ENCODE peak calls at places on chromosomes 1 and 21, in four cellular contexts. H is K562, N is GM12891, X is GM12878. O is an unnamed sample.

GRCh38 chr1:59565611-59566410 is 248.9 kb upstream of the HOOK1 start:
- DNase-seq in H (no peak), N (no peak), X (no peak), O (no peak)

GRCh38 chr1:30511563-30512252 is 211.7 kb downstream of the MATN1 start:
- DNase-seq in H (no peak), N (no peak), X (no peak), O (no peak)

GRCh38 chr1:207495816-207496792 is at the start of gene CR1:
- DNase-seq in H (peak; percentile 27), N (peak; percentile 31), X (no peak), O (peak; percentile 43)

GRCh38 chr1:163090321-163090945 is 21.3 kb downstream of the RGS4 start:
- DNase-seq in H (no peak), N (no peak), X (no peak), O (no peak)

GRCh38 chr1:5815716-5816115 is 176.5 kb downstream of the NPHP4 start:
- DNase-seq in H (no peak), N (no peak), X (no peak), O (no peak)

GRCh38 chr21:31158789-31159581 is 120.7 kb upstream of the KRTAP19-8 start:
- DNase-seq in H (no peak), N (no peak), X (no peak), O (peak; percentile 11)

GRCh38 chr1:77832889-77833288 is 53.4 kb downstream of the MIGA1 start:
- DNase-seq in H (peak; percentile 38), N (no peak), X (no peak), O (no peak)

GRCh38 chr1:174800221-174800791 is 199.4 kb upstream of the CACYBP start:
- DNase-seq in H (no peak), N (no peak), X (no peak), O (no peak)

GRCh38 chr1:212593696-212594335 is 14.7 kb upstream of the ATF3 start:
- DNase-seq in H (no peak), N (no peak), X (no peak), O (no peak)

GRCh38 chr1:11070876-11071275 is 11.1 kb upstream of the SRM start:
- DNase-seq in H (no peak), N (no peak), X (no peak), O (no peak)

GRCh38 chr1:29344336-29344735 is 108.0 kb downstream of the PTPRU start:
- DNase-seq in H (no peak), N (no peak), X (no peak), O (no peak)

GRCh38 chr1:182629674-182630073 is 25.5 kb upstream of the RGS16 start:
- DNase-seq in H (no peak), N (no peak), X (no peak), O (no peak)

GRCh38 chr1:206674745-206675175 is 9.9 kb upstream of the MAPKAPK2 start:
- DNase-seq in H (no peak), N (no peak), X (no peak), O (no peak)

GRCh38 chr1:167532375-167532774 is 14.0 kb upstream of the CD247 start:
- DNase-seq in H (no peak), N (no peak), X (no peak), O (no peak)

GRCh38 chr1:147389532-147390184 is 147.2 kb downstream of the CHD1L start:
- DNase-seq in H (peak; percentile 66), N (peak; percentile 32), X (no peak), O (peak; percentile 7)

GRCh38 chr1:66549017-66549416 is 15.1 kb downstream of the SGIP1 start:
- DNase-seq in H (no peak), N (no peak), X (no peak), O (no peak)

GRCh38 chr1:93080424-93080823 is 1.3 kb downstream of the MTF2 start:
- DNase-seq in H (peak; percentile 68), N (peak; percentile 15), X (peak; percentile 51), O (peak; percentile 21)

GRCh38 chr1:115476616-115477015 is 138.6 kb upstream of the NGF start:
- DNase-seq in H (peak; percentile 5), N (no peak), X (no peak), O (no peak)

GRCh38 chr1:23590058-23590783 is 30.9 kb upstream of the ID3 start:
- DNase-seq in H (peak; percentile 23), N (no peak), X (no peak), O (no peak)

GRCh38 chr1:50969611-50970507 is at the start of gene CDKN2C:
- DNase-seq in H (peak; percentile 89), N (peak; percentile 18), X (no peak), O (peak; percentile 75)

GRCh38 chr1:110171134-110171733 is 20.9 kb downstream of the SLC6A17 start:
- DNase-seq in H (no peak), N (no peak), X (no peak), O (no peak)

GRCh38 chr1:110172001-110172400 is 21.7 kb downstream of the SLC6A17 start:
- DNase-seq in H (no peak), N (no peak), X (no peak), O (no peak)

GRCh38 chr1:110173466-110174117 is 23.3 kb downstream of the SLC6A17 start:
- DNase-seq in H (no peak), N (no peak), X (no peak), O (no peak)

GRCh38 chr1:110166861-110167260 is 16.6 kb downstream of the SLC6A17 start:
- DNase-seq in H (no peak), N (no peak), X (no peak), O (no peak)

GRCh38 chr1:110170726-110171125 is 20.4 kb downstream of the SLC6A17 start:
- DNase-seq in H (no peak), N (no peak), X (no peak), O (no peak)
- TF ChIP-seq SPI1 in H (no peak), N (no peak), X (no peak), O (no peak)

DNA sequence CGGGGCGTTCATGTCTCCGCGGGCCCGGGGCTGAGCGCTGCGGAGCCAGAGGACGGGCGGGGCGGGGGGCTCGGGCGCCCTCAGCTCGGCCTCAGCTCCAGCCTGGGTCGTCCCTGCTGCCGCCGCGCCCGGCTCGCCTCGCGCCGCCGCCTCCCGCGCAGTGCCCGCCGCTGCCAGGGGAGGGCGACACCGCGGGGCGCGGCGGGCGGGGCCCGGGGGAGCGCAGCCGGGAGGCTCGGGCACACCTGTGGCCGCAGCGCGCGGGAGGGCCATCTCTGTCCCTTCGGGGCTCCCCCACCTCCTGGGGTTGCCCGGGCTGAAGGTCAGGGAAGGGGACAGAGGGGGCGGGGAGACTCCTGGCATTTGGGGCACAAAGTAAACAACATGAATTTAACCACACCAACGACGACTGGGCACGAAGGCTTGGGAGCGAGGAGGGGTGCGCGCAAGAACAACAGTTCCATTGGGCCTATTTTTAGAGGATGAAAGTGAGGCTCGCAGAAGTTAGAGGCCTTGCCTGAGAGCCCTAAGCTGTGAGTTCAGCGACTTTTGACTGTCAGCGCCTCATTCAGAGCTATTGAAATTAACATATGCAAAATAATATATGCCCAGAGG is at the start of gene FAM131C:
- DNase-seq in H (no peak), N (peak; percentile 84), X (no peak), O (no peak)
- TF ChIP-seq SPI1 in H (no peak), N (no peak), X (no peak), O (no peak)

GRCh38 chr1:231274119-231274825 is 33.3 kb downstream of the GNPAT start:
- DNase-seq in H (no peak), N (no peak), X (no peak), O (no peak)
- TF ChIP-seq SPI1 in H (no peak), N (no peak), X (no peak), O (no peak)

GRCh38 chr1:35642472-35642955 is 1.2 kb upstream of the PSMB2 start:
- DNase-seq in H (peak; percentile 75), N (no peak), X (no peak), O (no peak)
- TF ChIP-seq SPI1 in H (no peak), N (no peak), X (no peak), O (no peak)

GRCh38 chr1:86517336-86517735 is 29.5 kb upstream of the CLCA4 start:
- DNase-seq in H (no peak), N (no peak), X (no peak), O (no peak)
- TF ChIP-seq SPI1 in H (no peak), N (no peak), X (no peak), O (no peak)

GRCh38 chr21:18168108-18168507 is 76.5 kb upstream of the CHODL start:
- DNase-seq in H (no peak), N (no peak), X (no peak), O (no peak)

GRCh38 chr21:18161841-18162240 is 82.8 kb upstream of the CHODL start:
- DNase-seq in H (no peak), N (no peak), X (no peak), O (no peak)

GRCh38 chr21:18164933-18165332 is 79.7 kb upstream of the CHODL start:
- DNase-seq in H (no peak), N (no peak), X (no peak), O (no peak)

GRCh38 chr21:18170221-18170620 is 74.4 kb upstream of the CHODL start:
- DNase-seq in H (no peak), N (no peak), X (no peak), O (no peak)

DNA sequence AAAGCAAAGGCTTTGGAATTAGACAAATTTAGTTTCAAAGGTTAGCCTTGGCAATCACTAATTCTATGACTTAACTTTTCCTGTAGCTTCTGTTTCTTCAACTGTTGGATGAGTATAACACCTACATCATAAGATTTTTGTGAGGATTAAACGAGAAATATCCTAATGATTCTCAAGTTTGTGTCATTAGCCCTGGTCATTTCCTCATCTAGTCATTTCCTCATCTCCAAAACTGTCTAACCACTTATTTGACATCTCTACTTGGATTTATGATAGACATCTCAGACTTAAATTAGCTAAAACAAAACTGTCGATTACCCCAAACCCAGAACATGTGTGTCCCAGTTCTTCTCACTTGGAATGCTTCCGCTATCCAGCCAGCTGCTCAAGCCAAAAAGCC is 80.2 kb upstream of the CHODL start:
- DNase-seq in H (no peak), N (no peak), X (no peak), O (no peak)
- TF ChIP-seq SPI1 in H (no peak), N (no peak), X (no peak), O (no peak)

DNA sequence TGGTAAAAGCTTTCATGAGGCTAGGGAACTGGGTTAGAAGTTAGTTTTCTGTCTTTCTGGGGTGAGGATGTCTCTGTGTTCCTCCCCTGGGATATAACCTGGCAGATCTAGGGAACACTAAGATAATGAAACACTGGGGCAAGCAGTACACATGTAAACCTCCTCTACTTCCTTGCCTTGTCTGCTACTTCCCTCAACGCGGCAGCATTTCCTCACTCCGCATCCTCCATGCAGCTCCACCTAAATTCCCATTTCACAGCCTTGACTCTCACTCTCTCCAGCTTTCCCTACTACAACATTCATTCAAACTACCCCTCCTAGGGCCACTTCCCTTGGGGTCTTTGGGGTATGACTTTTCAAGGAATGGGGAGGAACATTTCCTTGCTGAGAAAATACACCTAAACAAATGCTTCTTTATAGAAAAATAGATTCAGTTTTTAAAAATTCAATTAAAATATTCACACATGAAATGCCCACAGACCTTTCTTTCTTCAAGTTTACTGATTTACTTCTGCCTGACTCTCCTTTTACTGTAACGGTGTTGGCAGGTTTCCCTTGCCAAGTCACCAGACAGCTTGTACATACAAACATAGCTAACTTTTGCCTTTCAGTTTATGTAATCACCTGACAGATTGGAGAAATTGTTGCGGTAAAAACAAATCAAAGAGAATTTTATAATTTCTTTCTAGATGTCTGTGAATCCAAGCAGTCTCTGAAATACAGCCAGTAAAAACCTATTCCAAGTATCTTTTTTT is 90.1 kb downstream of the TNFSF18 start:
- DNase-seq in H (no peak), N (no peak), X (no peak), O (no peak)
- TF ChIP-seq SPI1 in H (no peak), N (no peak), X (no peak), O (no peak)

GRCh38 chr1:38586993-38587646 is 272.5 kb downstream of the RRAGC start:
- DNase-seq in H (peak; percentile 77), N (peak; percentile 66), X (peak; percentile 17), O (peak; percentile 38)
- TF ChIP-seq SPI1 in H (no peak), N (no peak), X (no peak), O (no peak)